ENCODE peak calls at places on chromosomes 4 and X, in seven cellular contexts. K is skeletal muscle cell; Y is left ventricle myocardium superior; X is EH; F is neural crest cell; B is WTC11; Q is stimulated activated CD4-positive, alpha-beta T cell treated with anti-CD3 and anti-CD28 coated beads, TNF-alpha, amount 100 ng/mL, for 4 hours. T is an unnamed sample.

GRCh38 chrX:154779261-154779660 is 16.6 kb downstream of the DKC1 start:
- DNase-seq in K (peak), Y (no peak), X (peak), F (no peak), B (no peak), Q (no peak), T (no peak)

GRCh38 chr4:145520172-145520571 is 38.5 kb downstream of the SMAD1 start:
- DNase-seq in K (no peak), Y (no peak), X (no peak), F (no peak), B (no peak), Q (no peak), T (no peak)

GRCh38 chr4:101777431-101777830 is 13.1 kb upstream of the BANK1 start:
- DNase-seq in K (no peak), Y (no peak), X (no peak), F (no peak), B (no peak), Q (no peak), T (no peak)

GRCh38 chrX:29518100-29518499 is 697.3 kb upstream of the MAGEB2 start:
- DNase-seq in K (no peak), Y (no peak), X (no peak), F (no peak), B (no peak), Q (no peak), T (no peak)

GRCh38 chr4:81165853-81166430 is 49.1 kb downstream of the PRKG2 start:
- DNase-seq in K (no peak), Y (no peak), X (peak), F (no peak), B (no peak), Q (no peak), T (no peak)

GRCh38 chrX:154401918-154402621 is 3.9 kb downstream of the RPL10 start:
- DNase-seq in K (no peak), Y (no peak), X (peak), F (no peak), B (no peak), Q (no peak), T (no peak)

GRCh38 chr4:87092389-87093141 is 127.9 kb downstream of the KLHL8 start:
- DNase-seq in K (peak), Y (peak), X (peak), F (no peak), B (no peak), Q (no peak), T (no peak)

GRCh38 chr4:181939199-181939945 is 303.8 kb upstream of the TENM3 start:
- DNase-seq in K (peak), Y (no peak), X (peak), F (no peak), B (no peak), Q (no peak), T (no peak)

GRCh38 chrX:17355976-17356375 is 19.0 kb upstream of the NHS start:
- DNase-seq in K (no peak), Y (no peak), X (no peak), F (no peak), B (no peak), Q (no peak), T (no peak)

GRCh38 chr4:38082424-38083374 is 122.5 kb downstream of the PTTG2 start:
- DNase-seq in K (no peak), Y (no peak), X (peak), F (no peak), B (no peak), Q (no peak), T (no peak)

GRCh38 chrX:103754401-103754800 is 22.2 kb upstream of the PLP1 start:
- DNase-seq in K (no peak), Y (no peak), X (no peak), F (no peak), B (no peak), Q (no peak), T (no peak)

GRCh38 chr4:87419578-87420249 is 2.7 kb upstream of the NUDT9 start:
- DNase-seq in K (no peak), Y (no peak), X (no peak), F (no peak), B (no peak), Q (no peak), T (no peak)

GRCh38 chrX:7147431-7147977 is at the start of gene STS:
- DNase-seq in K (no peak), Y (peak), X (no peak), F (peak), B (peak), Q (peak), T (peak)

GRCh38 chr4:3780347-3781171 is 14.4 kb downstream of the ADRA2C start:
- DNase-seq in K (no peak), Y (no peak), X (no peak), F (no peak), B (no peak), Q (no peak), T (no peak)

GRCh38 chrX:21479695-21480280 is 105.6 kb downstream of the CNKSR2 start:
- DNase-seq in K (no peak), Y (no peak), X (peak), F (no peak), B (no peak), Q (peak), T (no peak)

GRCh38 chr4:15291133-15291532 is 136.7 kb upstream of the C1QTNF7 start:
- DNase-seq in K (peak), Y (no peak), X (no peak), F (no peak), B (no peak), Q (no peak), T (no peak)

GRCh38 chr4:157242871-157243270 is 22.3 kb downstream of the GRIA2 start:
- DNase-seq in K (no peak), Y (no peak), X (no peak), F (no peak), B (no peak), Q (no peak), T (no peak)

GRCh38 chrX:18889982-18890381 is 93.9 kb downstream of the PHKA2 start:
- DNase-seq in K (no peak), Y (no peak), X (no peak), F (no peak), B (no peak), Q (no peak), T (no peak)

GRCh38 chr4:5746829-5747745 is 36.1 kb downstream of the EVC start:
- DNase-seq in K (peak), Y (no peak), X (peak), F (no peak), B (no peak), Q (no peak), T (no peak)

GRCh38 chr4:38125816-38126215 is 165.6 kb downstream of the PTTG2 start:
- DNase-seq in K (peak), Y (no peak), X (peak), F (no peak), B (no peak), Q (no peak), T (no peak)

GRCh38 chrX:107739541-107739940 is 36.0 kb downstream of the TSC22D3 start:
- DNase-seq in K (no peak), Y (no peak), X (no peak), F (no peak), B (no peak), Q (no peak), T (no peak)

GRCh38 chr4:184688447-184688846 is 38.9 kb downstream of the PRIMPOL start:
- DNase-seq in K (peak), Y (no peak), X (peak), F (no peak), B (peak), Q (no peak), T (no peak)

GRCh38 chr4:1405249-1405635 is 1.0 kb downstream of the NKX1-1 start:
- DNase-seq in K (no peak), Y (no peak), X (no peak), F (no peak), B (no peak), Q (no peak), T (no peak)

GRCh38 chr4:2837904-2838496 is 5.6 kb upstream of the ADD1 start:
- DNase-seq in K (no peak), Y (no peak), X (peak), F (no peak), B (no peak), Q (no peak), T (no peak)

GRCh38 chrX:103919336-103919682 is 43.1 kb upstream of the TMSB15B start:
- DNase-seq in K (peak), Y (no peak), X (peak), F (no peak), B (no peak), Q (no peak), T (no peak)

GRCh38 chr4:13891544-13891939 is 264.0 kb upstream of the BOD1L1 start:
- DNase-seq in K (no peak), Y (no peak), X (peak), F (no peak), B (no peak), Q (no peak), T (no peak)

GRCh38 chr4:183349673-183350072 is 27.4 kb upstream of the CLDN24 start:
- DNase-seq in K (peak), Y (no peak), X (peak), F (no peak), B (no peak), Q (no peak), T (no peak)

GRCh38 chr4:61200991-61201526 is 933 bp downstream of the ADGRL3 start:
- DNase-seq in K (no peak), Y (peak), X (peak), F (peak), B (peak), Q (no peak), T (peak)